ENCODE peak calls at places on chromosomes 12 and 14, in nine cellular contexts. F, X, W, R, I, N, V, Q and G are unnamed samples.

GRCh38 chr12:116152268-116152667 is 125.2 kb downstream of the MED13L start:
- DNase-seq in Q (peak; percentile 56), V (peak; percentile 36), I (no peak), W (no peak), F (peak; percentile 86), N (peak; percentile 56), X (peak; percentile 86), R (no peak), G (no peak)

GRCh38 chr12:111598637-111599458 is at the start of gene ATXN2:
- DNase-seq in W (peak; percentile 77), Q (peak; percentile 57), F (no peak), N (no peak), I (no peak), X (no peak), R (peak; percentile 67), V (peak; percentile 91), G (peak; percentile 75)

GRCh38 chr12:98973395-98973794 is 328.3 kb downstream of the APAF1 start:
- DNase-seq in Q (peak; percentile 31), N (peak; percentile 19), R (no peak), X (no peak), F (peak; percentile 10), I (no peak), W (no peak), V (no peak), G (no peak)

GRCh38 chr12:120209851-120210250 is 8.9 kb upstream of the RPLP0 start:
- DNase-seq in F (no peak), N (no peak), I (no peak), X (no peak), W (no peak), R (no peak), Q (no peak), V (peak; percentile 52), G (no peak)

GRCh38 chr12:64296301-64296700 is 74.2 kb upstream of the KICS2 start:
- DNase-seq in I (no peak), W (no peak), X (no peak), N (no peak), F (no peak), R (no peak), V (no peak), Q (no peak), G (no peak)

GRCh38 chr12:53147181-53147580 is 33.3 kb upstream of the ZNF740 start:
- DNase-seq in F (no peak), X (no peak), V (no peak), R (no peak), N (no peak), W (no peak), Q (no peak), I (no peak), G (no peak)

GRCh38 chr12:21296751-21297406 is 37.8 kb downstream of the SLCO1A2 start:
- DNase-seq in W (peak; percentile 12), Q (peak; percentile 35), X (peak; percentile 6), F (peak; percentile 38), V (no peak), R (no peak), N (no peak), I (no peak), G (no peak)

GRCh38 chr12:59166457-59166856 is 246.2 kb upstream of the LRIG3 start:
- DNase-seq in R (no peak), F (no peak), N (no peak), Q (no peak), V (no peak), X (no peak), W (no peak), I (no peak), G (no peak)

GRCh38 chr14:29558516-29558915 is 369.1 kb downstream of the PRKD1 start:
- DNase-seq in X (no peak), I (no peak), V (no peak), W (no peak), Q (peak; percentile 12), F (peak; percentile 9), R (no peak), N (no peak), G (no peak)

GRCh38 chr12:3820122-3820521 is 53.1 kb downstream of the PARP11 start:
- DNase-seq in R (no peak), W (no peak), V (no peak), N (peak; percentile 26), F (peak; percentile 17), X (no peak), Q (no peak), I (no peak), G (no peak)

GRCh38 chr14:77340389-77340788 is 19.6 kb downstream of the GSTZ1 start:
- DNase-seq in X (no peak), W (no peak), Q (no peak), R (no peak), N (no peak), I (no peak), V (peak; percentile 64), F (no peak), G (no peak)

GRCh38 chr12:49936895-49937294 is 13.6 kb upstream of the AQP2 start:
- DNase-seq in R (no peak), I (no peak), V (no peak), X (no peak), N (no peak), F (no peak), W (no peak), Q (no peak), G (no peak)

GRCh38 chr14:64113279-64113678 is 180.9 kb downstream of the ESR2 start:
- DNase-seq in F (no peak), V (no peak), R (no peak), N (no peak), X (no peak), W (no peak), I (no peak), Q (no peak), G (no peak)

GRCh38 chr14:64112859-64113258 is 181.3 kb downstream of the ESR2 start:
- DNase-seq in Q (no peak), X (no peak), I (no peak), F (no peak), V (no peak), N (no peak), R (no peak), W (no peak), G (no peak)

GRCh38 chr14:64114166-64114565 is 180.0 kb downstream of the ESR2 start:
- DNase-seq in F (peak; percentile 43), N (no peak), W (no peak), X (no peak), V (peak; percentile 55), R (no peak), Q (no peak), I (no peak), G (no peak)

GRCh38 chr14:64115401-64115800 is 178.8 kb downstream of the ESR2 start:
- DNase-seq in W (no peak), V (no peak), F (no peak), N (no peak), Q (no peak), R (no peak), X (no peak), I (no peak), G (no peak)

GRCh38 chr14:64114796-64115195 is 179.4 kb downstream of the ESR2 start:
- DNase-seq in R (no peak), F (no peak), N (no peak), I (no peak), X (no peak), V (no peak), Q (no peak), W (no peak), G (no peak)
- H3K4me3 ChIP-seq in R (no peak overlapping the region), F (no peak overlapping the region), N (no peak overlapping the region), I (no peak overlapping the region), X (no peak overlapping the region), V (no peak overlapping the region), Q (no peak overlapping the region), W (no peak overlapping the region), G (no peak overlapping the region)

DNA sequence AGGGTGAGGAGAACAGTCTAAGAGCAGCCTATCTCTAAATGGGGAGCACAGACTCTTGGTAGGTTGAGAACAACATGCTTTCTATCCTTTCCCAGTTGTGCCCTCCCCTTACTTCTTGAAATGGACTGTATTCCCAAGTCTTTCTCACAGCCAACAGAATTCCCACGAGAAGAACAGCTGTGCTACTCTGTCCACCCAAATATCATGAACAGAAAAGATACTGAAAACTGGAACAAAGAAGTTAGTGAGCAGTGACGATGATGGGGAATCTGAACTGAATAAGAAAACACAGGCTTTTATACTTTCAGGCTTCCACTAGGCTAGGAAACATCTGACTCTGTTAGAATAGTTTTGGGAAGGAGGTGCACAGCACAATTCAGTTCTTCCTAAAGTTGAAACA is 3.4 kb downstream of the NACA start:
- DNase-seq in Q (no peak), N (no peak), X (no peak), I (no peak), F (no peak), W (no peak), V (no peak), R (no peak), G (no peak)
- H3K4me3 ChIP-seq in Q (no peak overlapping the region), N (peak overlapping the region; percentile 65), X (no peak overlapping the region), I (no peak overlapping the region), F (peak overlapping the region; percentile 20), W (peak overlapping the region; percentile 98), V (peak overlapping the region; percentile 99), R (no peak overlapping the region), G (peak overlapping the region; percentile 82)

GRCh38 chr12:576613-577110 is 86.6 kb downstream of the NINJ2 start:
- DNase-seq in F (no peak), R (no peak), X (no peak), Q (no peak), W (no peak), N (no peak), I (no peak), V (peak; percentile 57), G (no peak)

GRCh38 chr12:578743-579449 is 84.3 kb downstream of the NINJ2 start:
- DNase-seq in I (no peak), N (no peak), V (peak; percentile 63), R (no peak), W (no peak), Q (no peak), X (no peak), F (no peak), G (no peak)

GRCh38 chr12:574475-575128 is 88.6 kb downstream of the NINJ2 start:
- DNase-seq in F (peak; percentile 11), R (no peak), X (no peak), W (no peak), I (no peak), Q (no peak), N (no peak), V (no peak), G (no peak)

GRCh38 chr12:575129-575502 is 88.1 kb downstream of the NINJ2 start:
- DNase-seq in Q (no peak), R (no peak), V (no peak), X (no peak), F (no peak), I (no peak), W (no peak), N (no peak), G (no peak)

GRCh38 chr12:575948-576612 is 87.2 kb downstream of the NINJ2 start:
- DNase-seq in N (no peak), F (peak; percentile 63), R (peak; percentile 75), I (no peak), V (peak; percentile 95), X (no peak), Q (peak; percentile 76), W (peak; percentile 85), G (peak; percentile 84)
- H3K4me3 ChIP-seq in N (peak overlapping the region; percentile 24), F (no peak overlapping the region), R (no peak overlapping the region), I (no peak overlapping the region), V (no peak overlapping the region), X (no peak overlapping the region), Q (no peak overlapping the region), W (peak overlapping the region; percentile 61), G (peak overlapping the region; percentile 19)

GRCh38 chr12:69332815-69333358 is 15.3 kb upstream of the LYZ start:
- DNase-seq in W (no peak), I (no peak), X (no peak), R (no peak), N (no peak), Q (no peak), V (peak; percentile 64), F (no peak), G (no peak)
- H3K4me3 ChIP-seq in W (no peak overlapping the region), I (no peak overlapping the region), X (no peak overlapping the region), R (no peak overlapping the region), N (no peak overlapping the region), Q (no peak overlapping the region), V (peak overlapping the region; percentile 39), F (no peak overlapping the region), G (no peak overlapping the region)

GRCh38 chr12:5262450-5262849 is 169.5 kb upstream of the NTF3 start:
- DNase-seq in X (peak; percentile 34), F (no peak), Q (no peak), V (no peak), N (no peak), I (peak; percentile 55), R (no peak), W (no peak), G (no peak)
- H3K4me3 ChIP-seq in X (no peak overlapping the region), F (no peak overlapping the region), Q (no peak overlapping the region), V (no peak overlapping the region), N (no peak overlapping the region), I (no peak overlapping the region), R (no peak overlapping the region), W (no peak overlapping the region), G (no peak overlapping the region)